ENCODE peak calls at places on chromosomes 16 and 17, in six cellular contexts. B, V, G, Q, O and L are unnamed samples.
A peak's percentile ranks its signal among the peaks of the same experiment; 100 is the strongest.

GRCh38 chr17:59357929-59358328 is 26.5 kb downstream of the YPEL2 start:
- DNase-seq in B (no peak), V (no peak), G (peak; percentile 57), Q (no peak), O (no peak), L (no peak)

GRCh38 chr17:72192409-72193192 is 71.8 kb downstream of the SOX9 start:
- DNase-seq in B (no peak), V (peak; percentile 57), G (peak; percentile 52), Q (no peak), O (no peak), L (no peak)

GRCh38 chr16:9058211-9058610 is 33.2 kb upstream of the HAPSTR1 start:
- DNase-seq in B (no peak), V (no peak), G (no peak), Q (no peak), O (no peak), L (no peak)

GRCh38 chr16:6732166-6732565 is 600.5 kb upstream of the RBFOX1 start:
- DNase-seq in B (no peak), V (no peak), G (no peak), Q (no peak), O (no peak), L (no peak)

GRCh38 chr17:45050680-45051059 is 762 bp downstream of the DCAKD start:
- DNase-seq in B (peak; percentile 45), V (no peak), G (peak; percentile 42), Q (no peak), O (no peak), L (no peak)

GRCh38 chr17:40442392-40443195 is 656 bp upstream of the IGFBP4 start:
- DNase-seq in B (no peak), V (peak; percentile 78), G (no peak), Q (peak; percentile 66), O (peak; percentile 66), L (no peak)

GRCh38 chr17:61997649-61998048 is 67.4 kb downstream of the MED13 start:
- DNase-seq in B (no peak), V (no peak), G (peak; percentile 74), Q (no peak), O (no peak), L (no peak)

GRCh38 chr16:79563919-79564318 is 36.6 kb downstream of the MAF start:
- DNase-seq in B (peak; percentile 49), V (no peak), G (no peak), Q (no peak), O (no peak), L (no peak)

GRCh38 chr16:80932725-80933124 is 74.0 kb downstream of the CMC2 start:
- DNase-seq in B (no peak), V (peak; percentile 82), G (peak; percentile 89), Q (peak; percentile 58), O (peak; percentile 58), L (no peak)

GRCh38 chr16:24815052-24815451 is 30.7 kb upstream of the SLC5A11 start:
- DNase-seq in B (no peak), V (no peak), G (no peak), Q (no peak), O (no peak), L (no peak)

GRCh38 chr16:4081577-4082021 is 34.6 kb downstream of the ADCY9 start:
- DNase-seq in B (peak; percentile 13), V (no peak), G (no peak), Q (no peak), O (peak; percentile 34), L (no peak)

GRCh38 chr16:23595246-23595950 is 718 bp downstream of the NDUFAB1 start:
- DNase-seq in B (no peak), V (no peak), G (no peak), Q (no peak), O (no peak), L (no peak)

GRCh38 chr16:19886061-19886792 is 1.6 kb upstream of the GPRC5B start:
- DNase-seq in B (peak; percentile 81), V (peak; percentile 79), G (peak; percentile 76), Q (peak; percentile 61), O (peak; percentile 74), L (peak; percentile 60)

GRCh38 chr16:67673712-67674580 is 7.3 kb downstream of the C16orf86 start:
- DNase-seq in B (no peak), V (peak; percentile 84), G (no peak), Q (peak; percentile 85), O (peak; percentile 72), L (no peak)

GRCh38 chr17:4956493-4957061 is 5.7 kb downstream of the ENO3 start:
- DNase-seq in B (peak; percentile 52), V (peak; percentile 58), G (no peak), Q (no peak), O (no peak), L (no peak)

DNA sequence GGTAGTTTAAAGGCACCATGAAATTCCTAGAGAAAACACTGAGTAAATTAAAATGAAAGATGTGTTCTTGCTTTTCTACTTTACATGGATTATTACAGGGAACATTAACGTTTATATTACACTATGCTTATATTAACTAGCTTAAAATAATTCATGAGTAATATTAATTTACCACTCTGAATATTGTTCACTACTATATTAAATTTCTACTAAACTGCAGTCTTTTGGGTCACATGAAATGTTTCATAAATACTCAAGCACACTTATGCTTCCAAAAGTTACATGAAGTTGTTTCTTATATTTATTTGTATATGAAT is 3.4 kb upstream of the MAP1LC3B start:
- DNase-seq in B (no peak), V (no peak), G (no peak), Q (no peak), O (no peak), L (no peak)
- H3K4me3 ChIP-seq in B (peak overlapping the region; percentile 26), V (no peak overlapping the region), G (no peak overlapping the region), Q (no peak overlapping the region), O (no peak overlapping the region), L (peak overlapping the region; percentile 34)

GRCh38 chr17:43839670-43840101 is 6.7 kb upstream of the MPP3 start:
- DNase-seq in B (no peak), V (no peak), G (no peak), Q (peak; percentile 86), O (no peak), L (peak; percentile 80)
- H3K4me3 ChIP-seq in B (no peak overlapping the region), V (no peak overlapping the region), G (no peak overlapping the region), Q (no peak overlapping the region), O (no peak overlapping the region), L (no peak overlapping the region)

GRCh38 chr16:85319984-85320440 is 207.7 kb upstream of the CIBAR2 start:
- DNase-seq in B (no peak), V (no peak), G (no peak), Q (no peak), O (no peak), L (no peak)
- H3K4me3 ChIP-seq in B (no peak overlapping the region), V (no peak overlapping the region), G (no peak overlapping the region), Q (no peak overlapping the region), O (no peak overlapping the region), L (no peak overlapping the region)

GRCh38 chr16:27436065-27436464 is 34.1 kb downstream of the IL21R start:
- DNase-seq in B (no peak), V (peak; percentile 14), G (no peak), Q (no peak), O (peak; percentile 3), L (no peak)
- H3K4me3 ChIP-seq in B (no peak overlapping the region), V (no peak overlapping the region), G (no peak overlapping the region), Q (no peak overlapping the region), O (no peak overlapping the region), L (no peak overlapping the region)